ENCODE peak calls at places on chromosomes 3 and 15, in five cellular contexts. F is stimulated activated CD8-positive, alpha-beta memory T cell treated with anti-CD3 and anti-CD28 coated beads, Interleukin-2, amount 100 ng/mL, for 1 hour; B is fibroblast of the aortic adventitia; N is DMS153; E is fibroblast of mammary gland. I is an unnamed sample.

GRCh38 chr3:178560759-178561158 is 24.5 kb downstream of the KCNMB2 start:
- DNase-seq in F (no peak), B (no peak), N (no peak), E (no peak), I (no peak)

GRCh38 chr3:14852058-14852599 is 33.4 kb downstream of the FGD5 start:
- DNase-seq in F (no peak), B (no peak), N (no peak), E (no peak), I (no peak)

GRCh38 chr3:181619897-181620296 is 91.8 kb upstream of the SOX2 start:
- DNase-seq in F (no peak), B (no peak), N (no peak), E (no peak), I (no peak)

GRCh38 chr3:96700322-96701315 is 113.8 kb upstream of the EPHA6 start:
- DNase-seq in F (no peak), B (no peak), N (no peak), E (no peak), I (no peak)

GRCh38 chr3:123757281-123757940 is 126.7 kb downstream of the MYLK start:
- DNase-seq in F (no peak), B (no peak), N (peak; percentile 69), E (no peak), I (no peak)

GRCh38 chr3:35262376-35262775 is 376.9 kb upstream of the ARPP21 start:
- DNase-seq in F (no peak), B (no peak), N (no peak), E (no peak), I (no peak)

GRCh38 chr3:74614133-74614967 is at the start of gene CNTN3:
- DNase-seq in F (no peak), B (peak; percentile 36), N (no peak), E (peak; percentile 35), I (no peak)

GRCh38 chr15:76647612-76648011 is 257.5 kb downstream of the SCAPER start:
- DNase-seq in F (no peak), B (no peak), N (no peak), E (no peak), I (no peak)

GRCh38 chr3:169138849-169139416 is 524.6 kb downstream of the MECOM start:
- DNase-seq in F (no peak), B (peak; percentile 50), N (no peak), E (no peak), I (no peak)

GRCh38 chr15:87844031-87844430 is 412.5 kb downstream of the NTRK3 start:
- DNase-seq in F (no peak), B (no peak), N (no peak), E (no peak), I (no peak)

GRCh38 chr15:73897441-73898261 is 24.3 kb downstream of the TBC1D21 start:
- DNase-seq in F (peak; percentile 7), B (peak; percentile 82), N (no peak), E (peak; percentile 96), I (peak; percentile 33)

GRCh38 chr15:49415171-49415570 is 7.9 kb upstream of the FGF7 start:
- DNase-seq in F (no peak), B (peak; percentile 7), N (no peak), E (no peak), I (no peak)

GRCh38 chr3:175260145-175260794 is 401.1 kb downstream of the NAALADL2 start:
- DNase-seq in F (no peak), B (peak; percentile 61), N (no peak), E (peak; percentile 86), I (no peak)

GRCh38 chr15:80695099-80695910 is at the start of gene ABHD17C:
- DNase-seq in F (no peak), B (peak; percentile 65), N (no peak), E (peak; percentile 53), I (peak; percentile 19)

I was measured in central memory CD8-positive, alpha-beta T cell.